ENCODE peak calls at places on chromosome 17, in eight cellular contexts. G is stomach, D is esophagus muscularis mucosa, Z is heart left ventricle, P is testis, Y is ovary, W is lower leg skin, X is GM12891. M is an unnamed sample.

GRCh38 chr17:1267471-1267947 is 2.7 kb upstream of the BHLHA9 start:
- DNase-seq in W (no peak), Y (peak), P (no peak), G (peak), D (no peak), X (no peak), Z (no peak), M (peak)

GRCh38 chr17:9622961-9623360 is 22.4 kb upstream of the USP43 start:
- DNase-seq in Y (no peak), Z (no peak), W (no peak), X (no peak), G (no peak), D (no peak), P (no peak), M (no peak)

GRCh38 chr17:56159764-56160394 is 6.6 kb downstream of the ANKFN1 start:
- DNase-seq in Y (no peak), X (no peak), G (no peak), D (no peak), W (no peak), P (no peak), Z (no peak), M (no peak)

GRCh38 chr17:57257213-57257873 is 1.0 kb downstream of the MSI2 start:
- DNase-seq in Y (no peak), G (no peak), P (no peak), W (no peak), Z (no peak), D (no peak), X (no peak), M (no peak)

GRCh38 chr17:19292377-19292711 is 55.2 kb downstream of the EPN2 start:
- DNase-seq in X (no peak), Z (no peak), W (no peak), D (no peak), G (no peak), Y (no peak), P (no peak), M (no peak)

GRCh38 chr17:83199500-83200201 is 120.2 kb downstream of the METRNL start:
- DNase-seq in G (peak), Z (peak), D (no peak), W (peak), Y (peak), P (peak), X (no peak), M (no peak)

GRCh38 chr17:28551421-28552186 is 820 bp downstream of the UNC119 start:
- DNase-seq in G (no peak), D (no peak), P (peak), Z (no peak), Y (no peak), X (no peak), W (no peak), M (no peak)

GRCh38 chr17:68544111-68544510 is 31.9 kb downstream of the PRKAR1A start:
- DNase-seq in Y (no peak), W (no peak), D (no peak), Z (no peak), X (no peak), P (no peak), G (no peak), M (no peak)

GRCh38 chr17:64992325-64992802 is 64.2 kb downstream of the GNA13 start:
- DNase-seq in P (no peak), Y (no peak), D (no peak), G (no peak), X (no peak), Z (no peak), W (no peak), M (no peak)

GRCh38 chr17:39926135-39926587 is 1.2 kb downstream of the ORMDL3 start:
- DNase-seq in P (no peak), X (no peak), D (no peak), Y (no peak), G (no peak), Z (no peak), W (no peak), M (no peak)

GRCh38 chr17:42163113-42163512 is 8.3 kb upstream of the RAB5C start:
- DNase-seq in D (no peak), Z (no peak), W (no peak), G (no peak), Y (no peak), P (no peak), X (no peak), M (no peak)

GRCh38 chr17:7220593-7221280 is 999 bp downstream of the ACADVL start:
- DNase-seq in G (peak), Y (peak), D (no peak), W (no peak), Z (peak), P (peak), X (peak), M (peak)

GRCh38 chr17:6588165-6588564 is 31.8 kb upstream of the PITPNM3 start:
- DNase-seq in D (no peak), P (no peak), Z (no peak), Y (no peak), X (no peak), G (no peak), W (no peak), M (no peak)

GRCh38 chr17:80720624-80721577 is 176.3 kb downstream of the RPTOR start:
- DNase-seq in P (no peak), D (no peak), G (peak), Y (peak), W (no peak), Z (no peak), X (no peak), M (no peak)

GRCh38 chr17:73309727-73310555 is 1.9 kb downstream of the CDC42EP4 start:
- DNase-seq in D (no peak), P (peak), Z (peak), X (no peak), Y (no peak), G (peak), W (no peak), M (no peak)

GRCh38 chr17:76382803-76383644 is 1.4 kb upstream of the SPHK1 start:
- DNase-seq in W (peak), D (no peak), Z (peak), P (no peak), X (peak), Y (peak), G (peak), M (no peak)

GRCh38 chr17:71632328-71632727 is 488.5 kb upstream of the SOX9 start:
- DNase-seq in X (no peak), G (no peak), W (no peak), Y (no peak), Z (no peak), P (no peak), D (no peak), M (no peak)

GRCh38 chr17:57987582-57988300 is at the start of gene VEZF1:
- DNase-seq in P (peak), Z (peak), X (peak), Y (peak), D (peak), W (peak), G (peak), M (peak)

GRCh38 chr17:72297326-72298115 is 176.7 kb downstream of the SOX9 start:
- DNase-seq in G (no peak), X (no peak), Z (peak), Y (no peak), W (peak), D (no peak), P (peak), M (no peak)

GRCh38 chr17:50708050-50709000 is 611 bp upstream of the ANKRD40 start:
- DNase-seq in G (no peak), P (no peak), W (no peak), D (no peak), X (no peak), Y (no peak), Z (no peak), M (no peak)

GRCh38 chr17:50604470-50604869 is 30.2 kb upstream of the ABCC3 start:
- DNase-seq in G (peak), D (no peak), X (no peak), Y (peak), P (peak), W (no peak), Z (peak), M (peak)

GRCh38 chr17:1779571-1780074 is 17.8 kb downstream of the SERPINF1 start:
- DNase-seq in X (no peak), Y (peak), Z (peak), G (peak), P (peak), D (no peak), W (peak), M (peak)

GRCh38 chr17:40480501-40481003 is 20.9 kb downstream of the TNS4 start:
- DNase-seq in Z (peak), X (no peak), G (peak), Y (no peak), D (no peak), P (no peak), W (no peak), M (no peak)

GRCh38 chr17:75808905-75809621 is 24.5 kb downstream of the UNK start:
- DNase-seq in X (peak), W (peak), Z (peak), D (no peak), P (peak), Y (peak), G (peak), M (peak)

GRCh38 chr17:19341641-19342610 is 20.6 kb downstream of the B9D1 start:
- DNase-seq in Y (no peak), D (no peak), W (no peak), X (no peak), P (no peak), Z (no peak), G (no peak), M (peak)

GRCh38 chr17:44200478-44201155 is 933 bp upstream of the ATXN7L3 start:
- DNase-seq in W (no peak), Z (no peak), D (no peak), Y (peak), G (no peak), X (no peak), P (peak), M (no peak)
- TF ChIP-seq POLR2A in W (no peak), Z (no peak), D (no peak), Y (peak), G (no peak), X (peak), P (no peak), M (no peak)

GRCh38 chr17:14308965-14309879 is 8.3 kb downstream of the HS3ST3B1 start:
- DNase-seq in G (peak), Z (peak), D (no peak), P (peak), W (peak), X (no peak), Y (peak), M (peak)
- TF ChIP-seq POLR2A in G (no peak), Z (no peak), D (no peak), P (no peak), W (no peak), X (no peak), Y (no peak), M (no peak)

GRCh38 chr17:78144146-78144719 is 2.0 kb upstream of the C17orf99 start:
- DNase-seq in Y (peak), X (no peak), W (peak), G (peak), D (no peak), P (peak), Z (peak), M (peak)
- TF ChIP-seq POLR2A in Y (no peak), X (peak), W (no peak), G (no peak), D (no peak), P (no peak), Z (no peak), M (no peak)

GRCh38 chr17:48791128-48792032 is 25.6 kb downstream of the TTLL6 start:
- DNase-seq in D (peak), W (peak), X (no peak), Y (peak), Z (peak), P (peak), G (peak), M (peak)

GRCh38 chr17:48799069-48799710 is 17.8 kb downstream of the TTLL6 start:
- DNase-seq in X (no peak), G (no peak), Y (no peak), P (no peak), Z (no peak), D (no peak), W (no peak), M (no peak)

GRCh38 chr17:48790607-48791127 is 26.4 kb downstream of the TTLL6 start:
- DNase-seq in D (no peak), Z (no peak), G (no peak), W (no peak), X (no peak), Y (no peak), P (no peak), M (no peak)

GRCh38 chr17:48792033-48792798 is 24.8 kb downstream of the TTLL6 start:
- DNase-seq in W (no peak), Y (no peak), D (no peak), P (no peak), X (no peak), Z (no peak), G (no peak), M (no peak)

GRCh38 chr17:48795444-48796162 is 21.4 kb downstream of the TTLL6 start:
- DNase-seq in G (no peak), Y (no peak), X (no peak), P (no peak), D (no peak), Z (no peak), W (peak), M (peak)
- TF ChIP-seq POLR2A in G (no peak), Y (no peak), X (no peak), P (no peak), D (no peak), Z (no peak), W (no peak), M (no peak)

M was measured in uterus.